ENCODE peak calls at places on chromosomes 11 and 22, in ten cellular contexts. C is AG10803, T is astrocyte, Q is bronchial epithelial cell, U is fibroblast of villous mesenchyme, A is cardiac fibroblast, H is breast epithelium, I is IMR-90, L is choroid plexus epithelial cell, Z is gastrocnemius medialis. P is an unnamed sample.
A peak's percentile ranks its signal among the peaks of the same experiment; 100 is the strongest.

GRCh38 chr11:22256876-22257275 is 64.0 kb downstream of the ANO5 start:
- DNase-seq in C (no peak), T (no peak), Q (no peak), U (no peak), A (no peak), H (no peak), I (no peak), L (no peak), Z (no peak), P (no peak)

GRCh38 chr22:30889996-30890480 is 78.5 kb downstream of the MORC2 start:
- DNase-seq in C (no peak), T (no peak), Q (no peak), U (no peak), A (no peak), H (no peak), I (no peak), L (no peak), Z (no peak), P (no peak)

GRCh38 chr11:130865091-130865771 is 51.0 kb downstream of the SNX19 start:
- DNase-seq in C (peak; percentile 45), T (no peak), Q (no peak), U (no peak), A (no peak), H (no peak), I (no peak), L (no peak), Z (peak; percentile 30), P (no peak)

GRCh38 chr22:44608606-44609226 is 93.3 kb upstream of the PRR5 start:
- DNase-seq in C (no peak), T (no peak), Q (no peak), U (no peak), A (no peak), H (no peak), I (no peak), L (no peak), Z (no peak), P (no peak)

GRCh38 chr11:47961383-47961782 is 19.0 kb upstream of the PTPRJ start:
- DNase-seq in C (no peak), T (no peak), Q (no peak), U (no peak), A (no peak), H (no peak), I (no peak), L (no peak), Z (no peak), P (no peak)

GRCh38 chr11:77141034-77141433 is 13.0 kb downstream of the MYO7A start:
- DNase-seq in C (no peak), T (peak; percentile 78), Q (peak; percentile 92), U (peak; percentile 54), A (peak; percentile 81), H (no peak), I (peak; percentile 91), L (peak; percentile 65), Z (no peak), P (peak; percentile 72)

GRCh38 chr11:19524171-19524671 is 188.4 kb upstream of the NAV2 start:
- DNase-seq in C (no peak), T (no peak), Q (no peak), U (peak; percentile 35), A (peak; percentile 18), H (no peak), I (peak; percentile 8), L (peak; percentile 62), Z (no peak), P (peak; percentile 20)

GRCh38 chr22:40654522-40655167 is 18.1 kb upstream of the MRTFA start:
- DNase-seq in C (peak; percentile 71), T (peak; percentile 82), Q (peak; percentile 76), U (peak; percentile 86), A (peak; percentile 67), H (peak; percentile 37), I (peak; percentile 83), L (peak; percentile 71), Z (peak; percentile 65), P (peak; percentile 68)

GRCh38 chr22:42939941-42940653 is 74.9 kb downstream of the PACSIN2 start:
- DNase-seq in C (peak; percentile 78), T (peak; percentile 90), Q (peak; percentile 92), U (peak; percentile 84), A (peak; percentile 85), H (peak; percentile 49), I (peak; percentile 90), L (peak; percentile 93), Z (no peak), P (peak; percentile 80)

GRCh38 chr11:73564903-73565302 is 33.0 kb downstream of the FAM168A start:
- DNase-seq in C (no peak), T (no peak), Q (no peak), U (no peak), A (no peak), H (no peak), I (no peak), L (no peak), Z (no peak), P (no peak)

GRCh38 chr11:94557992-94558391 is 9.2 kb upstream of the PIWIL4 start:
- DNase-seq in C (peak; percentile 72), T (peak; percentile 66), Q (no peak), U (no peak), A (peak; percentile 42), H (no peak), I (peak; percentile 49), L (no peak), Z (no peak), P (no peak)

GRCh38 chr22:44204937-44205712 is 24.4 kb downstream of the PARVG start:
- DNase-seq in C (no peak), T (no peak), Q (no peak), U (no peak), A (no peak), H (no peak), I (no peak), L (no peak), Z (no peak), P (no peak)

GRCh38 chr11:8357891-8358566 is 94.4 kb upstream of the LMO1 start:
- DNase-seq in C (no peak), T (no peak), Q (no peak), U (no peak), A (no peak), H (no peak), I (no peak), L (no peak), Z (no peak), P (no peak)

GRCh38 chr11:3949132-3949531 is 93.7 kb downstream of the STIM1 start:
- DNase-seq in C (no peak), T (no peak), Q (no peak), U (no peak), A (no peak), H (no peak), I (no peak), L (no peak), Z (peak; percentile 43), P (no peak)

GRCh38 chr11:43359432-43359818 is 705 bp downstream of the TTC17 start:
- DNase-seq in C (peak; percentile 26), T (peak; percentile 14), Q (peak; percentile 39), U (peak; percentile 34), A (peak; percentile 39), H (no peak), I (peak; percentile 28), L (peak; percentile 57), Z (no peak), P (peak; percentile 35)

GRCh38 chr22:50307891-50308596 is 598 bp upstream of the PLXNB2 start:
- DNase-seq in C (no peak), T (no peak), Q (no peak), U (no peak), A (no peak), H (peak; percentile 27), I (no peak), L (no peak), Z (no peak), P (no peak)

GRCh38 chr11:33635161-33635560 is 65.5 kb downstream of the C11orf91 start:
- DNase-seq in C (peak; percentile 93), T (peak; percentile 53), Q (peak; percentile 37), U (peak; percentile 74), A (peak; percentile 91), H (no peak), I (peak; percentile 58), L (peak; percentile 87), Z (peak; percentile 15), P (peak; percentile 92)

GRCh38 chr11:36034572-36035331 is 90.9 kb downstream of the LDLRAD3 start:
- DNase-seq in C (peak; percentile 86), T (peak; percentile 90), Q (peak; percentile 33), U (peak; percentile 88), A (peak; percentile 88), H (no peak), I (peak; percentile 90), L (peak; percentile 86), Z (no peak), P (peak; percentile 78)
- TF ChIP-seq CTCF in C (peak; percentile 8), T (no peak), Q (no peak), U (no peak), A (peak; percentile 1), H (no peak), I (no peak), L (peak; percentile 7), Z (no peak), P (no peak)

GRCh38 chr11:69635804-69636511 is 5.0 kb upstream of the CCND1 start:
- DNase-seq in C (no peak), T (no peak), Q (no peak), U (no peak), A (no peak), H (no peak), I (no peak), L (no peak), Z (no peak), P (no peak)
- H3K4me3 ChIP-seq in C (peak overlapping the region; percentile 49), T (peak overlapping the region; percentile 47), Q (peak overlapping the region; percentile 61), U (peak overlapping the region; percentile 35), A (peak overlapping the region; percentile 26), H (peak overlapping the region; percentile 51), I (peak overlapping the region; percentile 1), L (peak overlapping the region; percentile 44), Z (peak overlapping the region; percentile 49), P (peak overlapping the region; percentile 17)

DNA sequence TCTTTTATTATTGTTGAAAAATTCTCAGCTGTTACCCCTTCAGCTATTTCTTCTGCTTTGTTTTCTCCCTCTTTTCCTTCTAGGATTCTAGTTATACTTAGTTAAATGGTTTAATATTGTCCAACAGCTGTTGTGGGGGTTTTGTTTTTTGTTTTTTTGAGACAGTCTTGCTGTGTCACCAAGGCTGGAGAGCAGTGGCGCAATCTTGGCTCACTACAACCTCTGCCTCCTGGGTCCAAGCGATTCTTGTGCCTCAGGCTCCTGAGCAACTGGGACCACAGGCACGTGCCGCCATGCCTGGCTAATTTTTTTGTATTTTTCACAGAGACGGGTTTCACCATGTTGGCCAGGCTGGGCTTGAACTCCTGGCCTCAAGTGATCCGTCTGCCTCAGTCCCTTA is 12.7 kb downstream of the SDHAF2 start:
- DNase-seq in C (peak; percentile 17), T (no peak), Q (no peak), U (peak; percentile 24), A (no peak), H (no peak), I (no peak), L (no peak), Z (no peak), P (peak; percentile 18)
- TF ChIP-seq CTCF in C (no peak), T (no peak), Q (no peak), U (no peak), A (no peak), H (no peak), I (no peak), L (no peak), Z (no peak), P (no peak)

DNA sequence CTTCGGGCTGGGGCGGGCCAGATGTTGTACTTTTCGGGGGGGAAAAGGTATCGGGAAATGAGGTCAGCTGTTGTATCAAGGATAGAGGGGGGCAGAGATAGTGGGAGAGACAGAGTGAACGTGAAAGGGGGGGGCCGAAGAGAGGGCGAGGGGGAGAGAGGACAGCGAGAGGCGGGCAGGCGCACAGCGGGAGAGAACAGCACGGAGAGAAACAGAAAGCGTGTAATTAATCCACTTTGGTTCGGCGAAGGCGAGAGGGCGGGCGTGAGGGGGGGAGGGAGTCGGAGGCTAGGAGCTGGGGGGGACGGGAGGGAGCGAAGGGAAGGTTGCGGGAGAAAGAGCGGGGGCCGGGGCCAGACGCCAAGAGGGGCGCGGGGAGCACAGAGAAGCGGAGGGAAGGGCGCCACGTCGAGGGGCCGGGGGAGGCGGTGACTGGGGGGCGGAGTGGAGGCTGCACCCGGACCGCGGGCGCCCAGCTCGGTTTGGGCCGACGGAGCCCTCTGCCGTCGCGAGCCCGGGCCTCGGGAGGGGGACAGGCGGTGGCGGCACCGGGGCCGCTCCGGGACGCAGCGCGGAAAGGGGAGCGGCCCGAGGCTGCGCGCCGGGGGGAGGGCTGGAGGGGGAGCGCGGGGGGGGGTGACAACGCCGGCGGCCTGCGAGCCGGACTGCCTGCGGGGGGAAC is 612 bp downstream of the IGF2 start:
- DNase-seq in C (no peak), T (no peak), Q (no peak), U (peak; percentile 45), A (no peak), H (no peak), I (no peak), L (no peak), Z (no peak), P (no peak)
- H3K4me3 ChIP-seq in C (no peak overlapping the region), T (no peak overlapping the region), Q (peak overlapping the region; percentile 23), U (peak overlapping the region; percentile 67), A (peak overlapping the region; percentile 43), H (peak overlapping the region; percentile 46), I (peak overlapping the region; percentile 44), L (peak overlapping the region; percentile 55), Z (peak overlapping the region; percentile 47), P (no peak overlapping the region)

P was measured in fibroblast of pulmonary artery.